ENCODE peak calls at places on chromosome 7, in six cellular contexts. F is K562, H is HCT116, L is Panc1, V is SK-N-SH, T is HepG2. X is an unnamed sample. For H3K27me3, the result is how much of the 10 kb centered on the place peaks cover.

GRCh38 chr7:131522325-131522920 is 34.0 kb downstream of the PODXL start:
- DNase-seq in L (no peak), T (no peak), H (no peak), V (no peak), F (no peak), X (no peak)

GRCh38 chr7:158407581-158408331 is 179.9 kb downstream of the PTPRN2 start:
- DNase-seq in F (no peak), H (peak), T (peak), V (peak), L (peak), X (peak)

GRCh38 chr7:151425670-151426075 is 14.3 kb downstream of the CRYGN start:
- DNase-seq in H (no peak), F (no peak), L (no peak), T (no peak), V (no peak), X (no peak)

GRCh38 chr7:92563345-92563744 is 26.8 kb downstream of the FAM133B start:
- DNase-seq in F (no peak), H (no peak), V (no peak), L (no peak), T (no peak), X (no peak)

GRCh38 chr7:43148161-43148731 is 35.8 kb downstream of the HECW1 start:
- DNase-seq in T (no peak), F (no peak), L (no peak), H (no peak), V (no peak), X (no peak)

GRCh38 chr7:96327429-96327828 is 5.5 kb upstream of the SLC25A13 start:
- DNase-seq in L (no peak), F (no peak), H (no peak), T (peak), V (no peak), X (no peak)

GRCh38 chr7:70334883-70335282 is 736.6 kb downstream of the AUTS2 start:
- DNase-seq in V (no peak), F (no peak), L (no peak), T (no peak), H (no peak), X (no peak)

GRCh38 chr7:157862731-157863130 is 525.9 kb downstream of the DNAJB6 start:
- DNase-seq in L (no peak), H (no peak), V (no peak), T (no peak), F (no peak), X (no peak)

GRCh38 chr7:48742046-48742445 is 182.3 kb upstream of the CDC14C start:
- DNase-seq in H (no peak), F (no peak), V (no peak), T (no peak), L (no peak), X (no peak)

GRCh38 chr7:152341039-152341913 is 94.5 kb downstream of the KMT2C start:
- DNase-seq in L (peak), F (peak), V (peak), T (peak), H (peak), X (no peak)

GRCh38 chr7:2068693-2069471 is 163.9 kb downstream of the MAD1L1 start:
- DNase-seq in V (peak), F (no peak), L (no peak), H (no peak), T (no peak), X (no peak)

GRCh38 chr7:75531359-75531821 is 39.3 kb downstream of the SPDYE5 start:
- DNase-seq in V (no peak), L (no peak), T (peak), H (peak), F (no peak), X (no peak)

GRCh38 chr7:17392846-17393245 is 94.4 kb downstream of the AHR start:
- DNase-seq in H (no peak), L (no peak), T (no peak), F (no peak), V (no peak), X (no peak)

GRCh38 chr7:101035941-101036340 is 16.1 kb downstream of the MUC17 start:
- DNase-seq in H (no peak), F (no peak), V (no peak), T (no peak), L (no peak), X (no peak)

GRCh38 chr7:116212859-116213258 is 2.5 kb downstream of the TES start:
- DNase-seq in H (no peak), F (no peak), T (no peak), L (no peak), V (no peak), X (no peak)

GRCh38 chr7:105268511-105269392 is 120.0 kb downstream of the SRPK2 start:
- DNase-seq in L (peak), H (no peak), V (peak), T (peak), F (no peak), X (peak)

GRCh38 chr7:17690030-17690429 is 250.3 kb downstream of the SNX13 start:
- DNase-seq in L (no peak), F (no peak), V (no peak), T (no peak), H (no peak), X (peak)

GRCh38 chr7:143988986-143989745 is 11.0 kb upstream of the OR6B1 start:
- DNase-seq in T (no peak), F (no peak), H (no peak), V (no peak), L (no peak), X (no peak)

GRCh38 chr7:27187702-27188665 is 3.0 kb upstream of the HOXA11 start:
- DNase-seq in V (no peak), H (no peak), T (no peak), L (no peak), F (no peak), X (no peak)

GRCh38 chr7:139360210-139360947 is 685 bp downstream of the LUC7L2 start:
- DNase-seq in T (peak), F (peak), L (peak), H (peak), V (peak), X (peak)

DNA sequence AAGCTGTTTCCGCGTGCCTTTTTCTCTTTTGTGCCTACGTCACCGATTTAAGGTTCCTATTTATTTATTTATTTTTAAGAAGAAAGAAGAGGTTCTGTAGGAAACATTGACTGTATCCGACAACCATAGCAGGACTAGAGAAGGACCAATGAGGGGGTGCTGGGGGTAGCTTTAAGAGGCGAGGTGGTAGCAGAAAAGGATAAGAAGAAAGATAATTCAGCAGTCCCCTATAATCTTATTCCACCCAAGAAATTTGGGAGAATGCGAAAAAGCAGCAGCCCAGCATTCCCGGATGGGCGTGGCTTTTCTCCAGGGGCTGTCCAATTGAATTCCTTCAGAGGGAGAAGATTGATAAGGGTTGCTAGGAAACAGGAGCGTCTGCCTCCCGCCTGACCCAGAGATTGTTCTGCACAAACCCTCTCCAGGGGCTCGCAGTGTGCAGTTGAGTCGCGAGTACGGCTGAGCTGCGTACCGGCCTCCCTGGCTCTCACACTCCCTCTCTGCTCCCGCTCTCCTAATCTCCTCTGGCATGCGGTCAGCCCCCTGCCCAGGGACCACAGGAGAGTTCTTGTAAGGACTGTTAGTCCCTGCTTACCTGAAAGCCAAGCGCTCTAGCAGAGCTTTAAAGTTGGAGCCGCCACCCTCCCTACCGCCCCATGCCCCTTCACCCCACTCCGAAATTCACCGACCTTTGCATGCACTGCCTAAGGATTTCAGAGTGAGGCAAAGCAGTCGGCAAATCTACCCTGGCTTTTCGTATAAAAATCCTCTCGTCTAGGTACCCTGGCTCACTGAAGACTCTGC is at the start of gene GRM3:
- DNase-seq in H (no peak), L (no peak), T (no peak), F (no peak), V (peak), X (no peak)
- H3K27me3 ChIP-seq in H (under half), L (under half), T (under half), F (under half), V (under half), X (under half)

GRCh38 chr7:13981070-13981469 is 8.4 kb downstream of the ETV1 start:
- DNase-seq in L (peak), V (peak), T (no peak), H (peak), F (peak), X (no peak)
- TF ChIP-seq REST in L (no peak), V (peak), T (no peak), H (no peak), F (no peak), X (no peak)

DNA sequence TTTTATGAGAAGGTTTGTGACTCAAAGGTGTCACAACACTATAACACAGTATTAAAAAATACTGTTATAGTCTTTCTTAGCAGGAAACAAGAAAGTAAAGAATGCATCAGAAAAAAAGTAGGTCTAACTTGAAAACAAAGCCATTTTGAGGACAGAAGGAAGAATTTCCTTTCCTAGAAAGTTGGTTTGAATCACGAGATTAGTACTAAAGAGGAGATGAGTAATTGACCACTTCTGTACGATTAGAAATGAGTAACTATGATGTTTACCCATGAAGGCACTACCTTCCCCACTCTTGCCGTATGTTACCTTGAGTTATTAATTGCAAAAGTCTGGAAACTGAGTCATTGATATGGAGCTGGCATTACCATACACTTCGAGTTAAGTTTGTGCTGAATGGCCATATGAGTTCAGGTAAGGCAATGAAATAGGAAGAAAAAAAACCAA is 65.2 kb downstream of the FAM185A start:
- DNase-seq in T (no peak), F (no peak), H (no peak), V (no peak), L (no peak), X (no peak)
- H3K27me3 ChIP-seq in T (under half), F (under half), H (under half), V (under half), L (under half), X (under half)

GRCh38 chr7:91230100-91230499 is 34.1 kb upstream of the FZD1 start:
- DNase-seq in T (no peak), H (no peak), L (no peak), V (no peak), F (no peak), X (no peak)

GRCh38 chr7:91230503-91230902 is 33.7 kb upstream of the FZD1 start:
- DNase-seq in H (no peak), F (no peak), L (no peak), V (no peak), T (no peak), X (no peak)

GRCh38 chr7:91228927-91229326 is 35.3 kb upstream of the FZD1 start:
- DNase-seq in F (no peak), T (no peak), L (no peak), H (no peak), V (no peak), X (no peak)

GRCh38 chr7:91235211-91235832 is 28.9 kb upstream of the FZD1 start:
- DNase-seq in V (no peak), T (no peak), L (no peak), F (no peak), H (no peak), X (no peak)

DNA sequence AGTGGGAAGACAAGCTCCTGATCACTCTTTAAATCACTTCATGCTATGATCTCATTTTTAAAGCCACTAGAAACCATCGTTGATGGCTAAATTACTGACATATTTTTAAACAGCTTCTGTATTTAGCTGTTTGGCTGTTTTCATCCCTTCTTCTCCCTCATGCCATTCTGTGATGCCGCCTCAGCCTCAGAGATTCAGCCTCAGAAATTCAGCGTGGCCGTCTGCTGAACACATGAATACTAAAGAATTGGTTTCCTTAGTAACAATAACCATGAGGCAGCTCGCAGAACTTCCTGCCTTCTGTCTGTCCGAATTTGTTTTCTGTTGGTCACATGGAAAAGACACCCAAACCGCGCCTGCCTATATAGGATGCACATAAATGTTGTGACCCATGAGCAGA is 31.0 kb upstream of the FZD1 start:
- DNase-seq in L (no peak), H (no peak), F (no peak), V (no peak), T (no peak), X (no peak)
- TF ChIP-seq REST in L (no peak), H (no peak), F (no peak), V (no peak), T (no peak), X (no peak)

GRCh38 chr7:64830926-64831325 is 36.7 kb downstream of the ZNF138 start:
- DNase-seq in T (no peak), L (no peak), F (no peak), H (no peak), V (no peak), X (no peak)

GRCh38 chr7:64838691-64839090 is 44.5 kb downstream of the ZNF138 start:
- DNase-seq in V (no peak), L (no peak), F (no peak), H (no peak), T (no peak), X (no peak)

GRCh38 chr7:64832136-64832535 is 37.9 kb downstream of the ZNF138 start:
- DNase-seq in F (no peak), H (no peak), L (no peak), V (no peak), T (no peak), X (no peak)

GRCh38 chr7:64839910-64840309 is 45.7 kb downstream of the ZNF138 start:
- DNase-seq in T (no peak), L (no peak), V (no peak), H (no peak), F (no peak), X (no peak)

DNA sequence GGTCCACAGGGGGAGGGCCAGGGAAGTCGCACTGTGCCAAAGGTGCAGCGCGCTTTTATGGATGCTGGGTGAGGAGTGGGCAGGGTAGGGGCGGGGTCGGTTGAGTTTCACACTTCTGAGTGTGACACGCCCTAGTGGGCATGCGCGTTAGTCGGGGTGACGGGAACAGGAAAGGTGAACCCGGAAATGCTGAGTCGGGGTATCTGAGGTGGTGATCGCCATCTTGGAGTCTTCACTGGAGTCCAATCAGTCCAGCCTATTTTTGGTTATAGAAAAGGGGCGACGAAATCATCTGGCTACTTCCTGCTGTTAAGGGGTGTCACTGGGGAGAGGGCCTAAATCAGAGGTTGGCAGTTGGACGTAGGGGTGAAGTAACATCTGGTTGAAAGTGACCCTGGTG is 40.8 kb downstream of the ZNF138 start:
- DNase-seq in H (no peak), F (no peak), V (no peak), T (no peak), L (no peak), X (no peak)
- H3K27me3 ChIP-seq in H (under half), F (under half), V (under half), T (under half), L (under half), X (under half)

GRCh38 chr7:133932591-133932990 is 194.5 kb upstream of the LRGUK start:
- DNase-seq in V (peak), F (no peak), H (no peak), L (no peak), T (no peak), X (no peak)

GRCh38 chr7:133934262-133934973 is 192.7 kb upstream of the LRGUK start:
- DNase-seq in T (no peak), V (no peak), L (no peak), H (no peak), F (no peak), X (no peak)

GRCh38 chr7:133934974-133935330 is 192.2 kb upstream of the LRGUK start:
- DNase-seq in V (no peak), H (no peak), L (no peak), T (no peak), F (no peak), X (no peak)

GRCh38 chr7:133937786-133938185 is 189.4 kb upstream of the LRGUK start:
- DNase-seq in F (no peak), V (no peak), H (no peak), T (no peak), L (no peak), X (no peak)

GRCh38 chr7:133936074-133936473 is 191.1 kb upstream of the LRGUK start:
- DNase-seq in V (no peak), T (no peak), L (no peak), F (no peak), H (no peak), X (no peak)
- TF ChIP-seq REST in V (no peak), T (no peak), L (no peak), F (no peak), H (no peak), X (no peak)

GRCh38 chr7:108456845-108457540 is 757 bp upstream of the NRCAM start:
- DNase-seq in H (no peak), L (no peak), F (no peak), T (no peak), V (no peak), X (no peak)

GRCh38 chr7:108454674-108455523 is 1.3 kb downstream of the NRCAM start:
- DNase-seq in F (no peak), T (no peak), V (peak), L (no peak), H (no peak), X (no peak)

GRCh38 chr7:108454317-108454673 is 1.9 kb downstream of the NRCAM start:
- DNase-seq in T (no peak), L (no peak), H (no peak), F (no peak), V (no peak), X (no peak)

GRCh38 chr7:108455524-108455832 is 758 bp downstream of the NRCAM start:
- DNase-seq in L (no peak), V (no peak), H (no peak), T (no peak), F (no peak), X (no peak)

DNA sequence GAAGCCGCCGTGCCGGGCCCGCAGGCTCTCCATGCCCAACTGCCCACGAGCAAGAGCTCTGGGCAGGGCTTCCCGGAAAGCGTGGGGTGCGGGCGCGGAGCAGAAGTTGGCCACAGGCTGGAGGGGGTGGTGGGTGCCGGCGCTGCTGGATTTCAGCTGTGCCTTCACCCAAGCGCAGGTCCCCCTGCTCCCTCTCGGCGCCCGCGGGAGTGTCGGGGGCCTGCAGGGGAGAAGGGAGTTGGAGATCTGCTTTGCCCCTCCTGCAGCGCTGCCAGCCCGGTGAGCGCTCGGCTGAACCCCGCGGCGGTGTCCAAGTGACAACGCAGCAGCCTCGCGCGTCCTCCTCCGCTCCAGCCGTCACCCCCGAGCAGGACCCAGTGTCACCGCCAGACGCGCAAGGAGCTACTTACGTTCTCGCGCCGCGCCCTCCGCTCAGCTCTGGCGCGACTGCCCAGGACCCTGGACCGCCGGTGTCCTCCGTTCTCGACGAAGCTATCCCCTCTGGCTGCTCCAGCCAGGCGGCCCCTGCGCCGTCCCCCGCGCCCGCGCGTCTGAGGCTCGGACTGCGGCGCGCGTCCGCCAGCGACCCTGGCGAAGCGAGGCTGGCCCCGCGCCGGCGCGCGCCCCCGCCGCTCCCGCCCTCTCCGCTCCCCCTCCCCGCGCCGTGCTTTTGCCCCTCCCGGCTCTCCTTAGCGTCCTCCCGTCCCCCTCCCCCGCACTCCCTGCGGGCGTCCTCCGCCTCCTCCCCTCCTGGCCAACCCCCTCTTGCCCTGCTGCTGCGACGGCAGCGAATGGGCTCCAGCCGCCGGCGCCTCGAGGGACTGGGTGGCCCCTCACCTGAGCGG is at the start of gene NRCAM:
- DNase-seq in F (peak), H (no peak), T (no peak), V (peak), L (no peak), X (peak)
- H3K27me3 ChIP-seq in F (under half), H (under half), T (under half), V (under half), L (under half), X (under half)

DNA sequence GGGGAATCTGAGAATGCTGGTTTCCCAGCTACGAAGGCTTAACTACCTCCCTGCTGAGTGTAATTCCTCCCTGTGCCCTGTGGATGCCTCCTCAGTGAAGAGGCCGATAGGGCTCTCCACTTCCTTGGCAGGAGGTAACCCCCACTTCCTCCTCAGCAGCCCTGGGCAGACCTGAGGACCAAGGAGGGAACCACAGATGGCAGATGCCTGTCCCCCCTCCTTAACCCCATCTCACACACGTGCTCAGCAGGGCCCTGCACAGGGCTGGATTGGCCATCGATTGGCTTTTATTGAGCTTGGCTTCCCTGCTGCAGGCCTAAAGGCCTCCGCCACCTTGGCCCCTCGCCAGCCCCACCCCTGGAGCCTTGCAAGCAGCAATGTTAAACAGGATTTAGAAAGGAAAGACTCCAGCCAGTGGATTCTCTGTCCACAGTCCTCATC is 45.6 kb upstream of the LRRC4 start:
- DNase-seq in F (no peak), V (peak), L (no peak), H (no peak), T (no peak), X (peak)
- TF ChIP-seq REST in F (no peak), V (no peak), L (no peak), H (no peak), T (no peak), X (no peak)

X was measured in HL-60.